ENCODE peak calls at places on chromosomes 3 and 15, in nine cellular contexts. One of them, this sample, is unnamed.

GRCh38 chr3:67384790-67385397 is 269.5 kb downstream of the SUCLG2 start:
- DNase-seq in AG09309: no peak
- DNase-seq in psoas muscle: no peak
- DNase-seq in stomach: peak
- DNase-seq in HCT116: peak
- DNase-seq in AG04450: peak
- DNase-seq in GM06990: no peak
- DNase-seq in astrocyte of the cerebellum: peak
- DNase-seq in astrocyte of the spinal cord: peak
- DNase-seq in this sample: peak

GRCh38 chr3:163605915-163606314 is 1472.4 kb downstream of the SI start:
- DNase-seq in psoas muscle: no peak
- DNase-seq in astrocyte of the cerebellum: no peak
- DNase-seq in GM06990: no peak
- DNase-seq in HCT116: no peak
- DNase-seq in stomach: no peak
- DNase-seq in AG09309: no peak
- DNase-seq in AG04450: no peak
- DNase-seq in astrocyte of the spinal cord: no peak
- DNase-seq in this sample: no peak

GRCh38 chr15:38708672-38709188 is 144.1 kb upstream of the RASGRP1 start:
- DNase-seq in psoas muscle: no peak
- DNase-seq in GM06990: no peak
- DNase-seq in AG09309: no peak
- DNase-seq in AG04450: no peak
- DNase-seq in astrocyte of the cerebellum: no peak
- DNase-seq in HCT116: no peak
- DNase-seq in stomach: no peak
- DNase-seq in astrocyte of the spinal cord: peak
- DNase-seq in this sample: peak

GRCh38 chr3:63687569-63688233 is 35.2 kb downstream of the SNTN start:
- DNase-seq in astrocyte of the spinal cord: peak
- DNase-seq in psoas muscle: no peak
- DNase-seq in stomach: no peak
- DNase-seq in HCT116: no peak
- DNase-seq in AG04450: no peak
- DNase-seq in astrocyte of the cerebellum: no peak
- DNase-seq in AG09309: no peak
- DNase-seq in GM06990: no peak
- DNase-seq in this sample: no peak

GRCh38 chr3:52220380-52221026 is 4.9 kb downstream of the TLR9 start:
- DNase-seq in HCT116: peak
- DNase-seq in stomach: peak
- DNase-seq in GM06990: peak
- DNase-seq in AG09309: no peak
- DNase-seq in psoas muscle: peak
- DNase-seq in astrocyte of the spinal cord: peak
- DNase-seq in astrocyte of the cerebellum: peak
- DNase-seq in AG04450: no peak
- DNase-seq in this sample: peak

GRCh38 chr15:77040673-77041072 is 30.2 kb downstream of the TSPAN3 start:
- DNase-seq in stomach: no peak
- DNase-seq in astrocyte of the spinal cord: no peak
- DNase-seq in psoas muscle: no peak
- DNase-seq in AG09309: peak
- DNase-seq in HCT116: no peak
- DNase-seq in AG04450: no peak
- DNase-seq in astrocyte of the cerebellum: no peak
- DNase-seq in GM06990: no peak
- DNase-seq in this sample: no peak

GRCh38 chr15:62877276-62877857 is 165.2 kb upstream of the TPM1 start:
- DNase-seq in AG09309: no peak
- DNase-seq in stomach: no peak
- DNase-seq in GM06990: no peak
- DNase-seq in psoas muscle: no peak
- DNase-seq in astrocyte of the spinal cord: no peak
- DNase-seq in HCT116: no peak
- DNase-seq in astrocyte of the cerebellum: no peak
- DNase-seq in AG04450: no peak
- DNase-seq in this sample: no peak

GRCh38 chr3:52196977-52197376 is 983 bp upstream of the ALAS1 start:
- DNase-seq in astrocyte of the cerebellum: no peak
- DNase-seq in AG04450: no peak
- DNase-seq in GM06990: no peak
- DNase-seq in stomach: peak
- DNase-seq in HCT116: no peak
- DNase-seq in astrocyte of the spinal cord: no peak
- DNase-seq in psoas muscle: no peak
- DNase-seq in AG09309: no peak
- DNase-seq in this sample: no peak

GRCh38 chr3:83946554-83946953 is 1012.2 kb upstream of the CADM2 start:
- DNase-seq in HCT116: no peak
- DNase-seq in AG09309: no peak
- DNase-seq in stomach: no peak
- DNase-seq in psoas muscle: no peak
- DNase-seq in AG04450: no peak
- DNase-seq in GM06990: no peak
- DNase-seq in astrocyte of the cerebellum: no peak
- DNase-seq in astrocyte of the spinal cord: peak
- DNase-seq in this sample: no peak

GRCh38 chr3:43999920-44000319 is 241.8 kb upstream of the TOPAZ1 start:
- DNase-seq in AG09309: no peak
- DNase-seq in stomach: no peak
- DNase-seq in psoas muscle: no peak
- DNase-seq in AG04450: no peak
- DNase-seq in GM06990: no peak
- DNase-seq in HCT116: no peak
- DNase-seq in astrocyte of the spinal cord: no peak
- DNase-seq in astrocyte of the cerebellum: no peak
- DNase-seq in this sample: no peak

GRCh38 chr3:43997788-43998373 is 243.8 kb upstream of the TOPAZ1 start:
- DNase-seq in AG04450: no peak
- DNase-seq in astrocyte of the cerebellum: no peak
- DNase-seq in GM06990: peak
- DNase-seq in astrocyte of the spinal cord: peak
- DNase-seq in AG09309: no peak
- DNase-seq in HCT116: no peak
- DNase-seq in psoas muscle: no peak
- DNase-seq in stomach: no peak
- DNase-seq in this sample: no peak

GRCh38 chr3:43998374-43998840 is 243.3 kb upstream of the TOPAZ1 start:
- DNase-seq in astrocyte of the cerebellum: no peak
- DNase-seq in stomach: no peak
- DNase-seq in psoas muscle: no peak
- DNase-seq in astrocyte of the spinal cord: peak
- DNase-seq in GM06990: no peak
- DNase-seq in HCT116: no peak
- DNase-seq in AG04450: no peak
- DNase-seq in AG09309: no peak
- DNase-seq in this sample: no peak

GRCh38 chr3:44000586-44000985 is 241.1 kb upstream of the TOPAZ1 start:
- DNase-seq in psoas muscle: no peak
- DNase-seq in GM06990: no peak
- DNase-seq in stomach: no peak
- DNase-seq in astrocyte of the spinal cord: peak
- DNase-seq in AG04450: no peak
- DNase-seq in HCT116: no peak
- DNase-seq in AG09309: peak
- DNase-seq in astrocyte of the cerebellum: no peak
- DNase-seq in this sample: no peak

GRCh38 chr3:43998841-43999805 is 242.6 kb upstream of the TOPAZ1 start:
- DNase-seq in astrocyte of the spinal cord: peak
- DNase-seq in AG09309: no peak
- DNase-seq in psoas muscle: no peak
- DNase-seq in HCT116: no peak
- DNase-seq in GM06990: peak
- DNase-seq in stomach: no peak
- DNase-seq in AG04450: no peak
- DNase-seq in astrocyte of the cerebellum: no peak
- DNase-seq in this sample: peak
- H3K4me3 ChIP-seq in astrocyte of the spinal cord: peak
- H3K4me3 ChIP-seq in AG09309: peak
- H3K4me3 ChIP-seq in psoas muscle: peak
- H3K4me3 ChIP-seq in HCT116: no peak
- H3K4me3 ChIP-seq in GM06990: peak
- H3K4me3 ChIP-seq in stomach: peak
- H3K4me3 ChIP-seq in AG04450: peak
- H3K4me3 ChIP-seq in astrocyte of the cerebellum: peak
- H3K4me3 ChIP-seq in this sample: peak

GRCh38 chr15:73983211-73983727 is 8.8 kb downstream of the STOML1 start:
- DNase-seq in stomach: no peak
- DNase-seq in AG04450: peak
- DNase-seq in astrocyte of the cerebellum: no peak
- DNase-seq in GM06990: no peak
- DNase-seq in astrocyte of the spinal cord: peak
- DNase-seq in HCT116: peak
- DNase-seq in psoas muscle: peak
- DNase-seq in AG09309: no peak
- DNase-seq in this sample: peak

GRCh38 chr15:73979636-73980035 is 12.5 kb downstream of the STOML1 start:
- DNase-seq in stomach: no peak
- DNase-seq in psoas muscle: no peak
- DNase-seq in AG09309: no peak
- DNase-seq in AG04450: no peak
- DNase-seq in astrocyte of the spinal cord: no peak
- DNase-seq in GM06990: no peak
- DNase-seq in HCT116: no peak
- DNase-seq in astrocyte of the cerebellum: no peak
- DNase-seq in this sample: no peak

GRCh38 chr15:73982251-73982962 is 9.7 kb downstream of the STOML1 start:
- DNase-seq in psoas muscle: peak
- DNase-seq in GM06990: no peak
- DNase-seq in AG09309: peak
- DNase-seq in stomach: peak
- DNase-seq in astrocyte of the cerebellum: peak
- DNase-seq in HCT116: no peak
- DNase-seq in astrocyte of the spinal cord: peak
- DNase-seq in AG04450: peak
- DNase-seq in this sample: peak

GRCh38 chr15:73983773-73984172 is 8.3 kb downstream of the STOML1 start:
- DNase-seq in AG04450: no peak
- DNase-seq in AG09309: no peak
- DNase-seq in astrocyte of the spinal cord: no peak
- DNase-seq in astrocyte of the cerebellum: no peak
- DNase-seq in HCT116: no peak
- DNase-seq in stomach: no peak
- DNase-seq in GM06990: no peak
- DNase-seq in psoas muscle: no peak
- DNase-seq in this sample: no peak

GRCh38 chr15:73981761-73982222 is 10.3 kb downstream of the STOML1 start:
- DNase-seq in psoas muscle: no peak
- DNase-seq in AG09309: no peak
- DNase-seq in stomach: no peak
- DNase-seq in HCT116: no peak
- DNase-seq in astrocyte of the spinal cord: peak
- DNase-seq in AG04450: no peak
- DNase-seq in GM06990: no peak
- DNase-seq in astrocyte of the cerebellum: no peak
- DNase-seq in this sample: no peak
- H3K4me3 ChIP-seq in psoas muscle: no peak
- H3K4me3 ChIP-seq in AG09309: no peak
- H3K4me3 ChIP-seq in stomach: no peak
- H3K4me3 ChIP-seq in HCT116: no peak
- H3K4me3 ChIP-seq in astrocyte of the spinal cord: no peak
- H3K4me3 ChIP-seq in AG04450: no peak
- H3K4me3 ChIP-seq in GM06990: no peak
- H3K4me3 ChIP-seq in astrocyte of the cerebellum: no peak
- H3K4me3 ChIP-seq in this sample: no peak

GRCh38 chr3:197248341-197248740 is 50.1 kb downstream of the DLG1 start:
- DNase-seq in astrocyte of the spinal cord: no peak
- DNase-seq in AG09309: no peak
- DNase-seq in astrocyte of the cerebellum: no peak
- DNase-seq in AG04450: no peak
- DNase-seq in psoas muscle: no peak
- DNase-seq in HCT116: no peak
- DNase-seq in stomach: no peak
- DNase-seq in GM06990: no peak
- DNase-seq in this sample: no peak
- H3K4me3 ChIP-seq in astrocyte of the spinal cord: no peak
- H3K4me3 ChIP-seq in AG09309: no peak
- H3K4me3 ChIP-seq in astrocyte of the cerebellum: no peak
- H3K4me3 ChIP-seq in AG04450: no peak
- H3K4me3 ChIP-seq in psoas muscle: no peak
- H3K4me3 ChIP-seq in HCT116: no peak
- H3K4me3 ChIP-seq in stomach: no peak
- H3K4me3 ChIP-seq in GM06990: no peak
- H3K4me3 ChIP-seq in this sample: no peak

GRCh38 chr3:13654330-13655073 is 105.6 kb downstream of the FBLN2 start:
- DNase-seq in astrocyte of the cerebellum: no peak
- DNase-seq in psoas muscle: no peak
- DNase-seq in AG04450: no peak
- DNase-seq in GM06990: no peak
- DNase-seq in AG09309: no peak
- DNase-seq in astrocyte of the spinal cord: no peak
- DNase-seq in HCT116: no peak
- DNase-seq in stomach: no peak
- DNase-seq in this sample: no peak
- H3K4me3 ChIP-seq in astrocyte of the cerebellum: no peak
- H3K4me3 ChIP-seq in psoas muscle: no peak
- H3K4me3 ChIP-seq in AG04450: no peak
- H3K4me3 ChIP-seq in GM06990: no peak
- H3K4me3 ChIP-seq in AG09309: no peak
- H3K4me3 ChIP-seq in astrocyte of the spinal cord: no peak
- H3K4me3 ChIP-seq in HCT116: no peak
- H3K4me3 ChIP-seq in stomach: peak
- H3K4me3 ChIP-seq in this sample: no peak

GRCh38 chr15:36885709-36886108 is 214.6 kb downstream of the MEIS2 start:
- DNase-seq in astrocyte of the spinal cord: no peak
- DNase-seq in HCT116: no peak
- DNase-seq in stomach: no peak
- DNase-seq in GM06990: no peak
- DNase-seq in AG09309: no peak
- DNase-seq in AG04450: no peak
- DNase-seq in psoas muscle: no peak
- DNase-seq in astrocyte of the cerebellum: no peak
- DNase-seq in this sample: no peak

GRCh38 chr15:36887214-36888017 is 212.9 kb downstream of the MEIS2 start:
- DNase-seq in AG04450: no peak
- DNase-seq in astrocyte of the spinal cord: no peak
- DNase-seq in GM06990: no peak
- DNase-seq in AG09309: no peak
- DNase-seq in stomach: no peak
- DNase-seq in astrocyte of the cerebellum: no peak
- DNase-seq in HCT116: no peak
- DNase-seq in psoas muscle: peak
- DNase-seq in this sample: no peak

GRCh38 chr15:36886135-36887011 is 214.0 kb downstream of the MEIS2 start:
- DNase-seq in astrocyte of the spinal cord: no peak
- DNase-seq in HCT116: no peak
- DNase-seq in GM06990: no peak
- DNase-seq in stomach: no peak
- DNase-seq in AG09309: no peak
- DNase-seq in psoas muscle: no peak
- DNase-seq in astrocyte of the cerebellum: no peak
- DNase-seq in AG04450: no peak
- DNase-seq in this sample: no peak

GRCh38 chr15:36884404-36885335 is 215.7 kb downstream of the MEIS2 start:
- DNase-seq in GM06990: no peak
- DNase-seq in HCT116: no peak
- DNase-seq in psoas muscle: no peak
- DNase-seq in astrocyte of the cerebellum: no peak
- DNase-seq in AG04450: no peak
- DNase-seq in stomach: no peak
- DNase-seq in astrocyte of the spinal cord: no peak
- DNase-seq in AG09309: no peak
- DNase-seq in this sample: no peak

GRCh38 chr15:36888018-36888992 is 212.0 kb downstream of the MEIS2 start:
- DNase-seq in astrocyte of the cerebellum: no peak
- DNase-seq in psoas muscle: peak
- DNase-seq in GM06990: no peak
- DNase-seq in stomach: no peak
- DNase-seq in HCT116: no peak
- DNase-seq in astrocyte of the spinal cord: no peak
- DNase-seq in AG04450: no peak
- DNase-seq in AG09309: no peak
- DNase-seq in this sample: no peak
- H3K4me3 ChIP-seq in astrocyte of the cerebellum: peak
- H3K4me3 ChIP-seq in psoas muscle: no peak
- H3K4me3 ChIP-seq in GM06990: no peak
- H3K4me3 ChIP-seq in stomach: peak
- H3K4me3 ChIP-seq in HCT116: no peak
- H3K4me3 ChIP-seq in astrocyte of the spinal cord: peak
- H3K4me3 ChIP-seq in AG04450: peak
- H3K4me3 ChIP-seq in AG09309: no peak
- H3K4me3 ChIP-seq in this sample: peak

This sample was measured in foreskin fibroblast.